ENCODE peak calls at places on chromosomes 13 and 19, in nine cellular contexts. O, A, D, Q, T, G, C, K and Y are unnamed samples.

GRCh38 chr19:56764296-56764695 is 76.2 kb downstream of the PEG3 start:
- DNase-seq in O (no peak), A (no peak), D (peak), Q (no peak), T (no peak), G (no peak), C (no peak), K (no peak), Y (no peak)

GRCh38 chr19:43395561-43395960 is 19.1 kb upstream of the TEX101 start:
- DNase-seq in O (no peak), A (no peak), D (peak), Q (no peak), T (no peak), G (no peak), C (peak), K (no peak), Y (no peak)

GRCh38 chr19:23222998-23223652 is 27.1 kb downstream of the ZNF724 start:
- DNase-seq in O (no peak), A (no peak), D (no peak), Q (no peak), T (no peak), G (no peak), C (no peak), K (no peak), Y (no peak)

GRCh38 chr19:45508931-45509691 is 1.8 kb downstream of the VASP start:
- DNase-seq in O (peak), A (peak), D (peak), Q (peak), T (no peak), G (peak), C (peak), K (peak), Y (peak)

GRCh38 chr19:17757125-17757524 is 5.8 kb downstream of the FCHO1 start:
- DNase-seq in O (peak), A (peak), D (peak), Q (no peak), T (peak), G (no peak), C (peak), K (peak), Y (no peak)

GRCh38 chr13:50451609-50452008 is 391.9 kb downstream of the DLEU7 start:
- DNase-seq in O (no peak), A (no peak), D (no peak), Q (no peak), T (no peak), G (no peak), C (no peak), K (peak), Y (no peak)

GRCh38 chr19:1768248-1768647 is 14.9 kb downstream of the ONECUT3 start:
- DNase-seq in O (no peak), A (no peak), D (no peak), Q (no peak), T (no peak), G (peak), C (no peak), K (no peak), Y (peak)

GRCh38 chr13:32176696-32177095 is 138.5 kb downstream of the ZAR1L start:
- DNase-seq in O (no peak), A (no peak), D (no peak), Q (no peak), T (no peak), G (no peak), C (no peak), K (no peak), Y (no peak)

GRCh38 chr13:101875717-101876393 is 423.4 kb downstream of the ITGBL1 start:
- DNase-seq in O (no peak), A (no peak), D (peak), Q (no peak), T (peak), G (no peak), C (no peak), K (peak), Y (no peak)

GRCh38 chr19:39083983-39084731 is at the start of gene ACP7:
- DNase-seq in O (no peak), A (no peak), D (no peak), Q (no peak), T (no peak), G (peak), C (no peak), K (no peak), Y (peak)

GRCh38 chr13:41622545-41623429 is 165.4 kb downstream of the RGCC start:
- DNase-seq in O (no peak), A (no peak), D (no peak), Q (no peak), T (no peak), G (no peak), C (no peak), K (peak), Y (no peak)

GRCh38 chr19:5545984-5546383 is 21.8 kb downstream of the TINCR start:
- DNase-seq in O (no peak), A (no peak), D (no peak), Q (no peak), T (no peak), G (no peak), C (no peak), K (no peak), Y (no peak)

GRCh38 chr19:53130506-53130905 is 2.2 kb downstream of the ZNF415 start:
- DNase-seq in O (no peak), A (no peak), D (peak), Q (peak), T (no peak), G (no peak), C (no peak), K (no peak), Y (no peak)

GRCh38 chr13:49063526-49063925 is 87.8 kb downstream of the FNDC3A start:
- DNase-seq in O (no peak), A (no peak), D (peak), Q (no peak), T (no peak), G (no peak), C (no peak), K (peak), Y (no peak)

GRCh38 chr13:112772539-112772909 is 82.7 kb downstream of the ATP11A start:
- DNase-seq in O (no peak), A (no peak), D (no peak), Q (no peak), T (no peak), G (no peak), C (no peak), K (no peak), Y (no peak)

GRCh38 chr19:1567116-1567847 is 843 bp downstream of the MEX3D start:
- DNase-seq in O (peak), A (peak), D (no peak), Q (no peak), T (no peak), G (no peak), C (peak), K (peak), Y (peak)

GRCh38 chr13:42041684-42042035 is 6.8 kb upstream of the DGKH start:
- DNase-seq in O (peak), A (peak), D (peak), Q (peak), T (peak), G (peak), C (peak), K (peak), Y (peak)

GRCh38 chr13:112664501-112665203 is 25.2 kb upstream of the ATP11A start:
- DNase-seq in O (no peak), A (no peak), D (peak), Q (no peak), T (no peak), G (no peak), C (no peak), K (no peak), Y (no peak)

GRCh38 chr19:46951236-46951986 is 68.2 kb upstream of the NPAS1 start:
- DNase-seq in O (no peak), A (no peak), D (peak), Q (no peak), T (no peak), G (no peak), C (peak), K (peak), Y (no peak)

GRCh38 chr13:41130356-41130755 is 2.2 kb downstream of the KBTBD6 start:
- DNase-seq in O (no peak), A (no peak), D (no peak), Q (no peak), T (no peak), G (no peak), C (no peak), K (no peak), Y (no peak)

GRCh38 chr19:7004313-7004931 is 16.8 kb downstream of the MBD3L2B start:
- DNase-seq in O (no peak), A (no peak), D (peak), Q (no peak), T (peak), G (no peak), C (no peak), K (peak), Y (peak)

DNA sequence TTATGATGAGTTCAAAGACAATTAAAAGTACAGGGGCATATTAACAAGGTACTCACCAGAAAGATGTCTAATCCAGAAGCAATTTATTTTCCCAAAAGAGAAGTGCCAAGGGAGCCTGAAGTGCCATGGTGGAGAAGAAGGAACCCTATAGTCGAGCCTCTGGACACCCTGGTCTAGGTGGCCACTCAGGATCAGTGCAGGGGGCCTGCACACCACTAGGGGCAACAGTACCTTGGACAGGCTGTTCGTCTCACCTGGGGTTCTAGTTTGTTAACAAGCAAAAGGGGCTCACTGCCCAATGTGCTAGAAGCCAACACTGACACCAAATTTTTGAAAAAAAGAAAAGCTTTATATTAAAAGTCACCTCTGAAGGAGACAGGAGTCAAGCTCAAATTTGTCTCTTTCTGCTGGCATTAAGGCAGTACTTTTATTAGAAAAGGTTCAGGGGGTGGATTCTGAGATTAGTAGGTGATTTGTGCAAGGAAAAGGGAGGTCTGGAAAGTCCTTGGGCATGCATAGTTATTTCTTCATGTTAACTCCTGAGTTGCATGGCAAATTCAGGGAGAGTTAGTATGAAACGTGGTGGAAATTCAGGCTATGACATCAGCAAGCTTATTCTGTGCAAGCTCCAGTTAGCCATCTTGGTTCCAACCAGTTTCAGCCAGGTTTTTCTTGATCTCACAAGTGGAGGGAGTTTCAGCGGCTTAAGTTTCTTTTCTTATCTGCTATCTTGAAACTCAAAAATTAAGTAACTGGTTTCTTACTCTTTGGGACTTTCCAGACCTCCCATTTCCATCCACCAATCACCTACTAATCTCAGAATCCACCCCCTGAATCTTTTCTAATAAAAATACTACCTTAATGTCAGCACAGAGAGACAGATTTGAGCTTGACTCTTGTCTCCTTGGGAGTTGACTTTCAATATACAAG is 884 bp upstream of the CBY2 start:
- DNase-seq in O (no peak), A (no peak), D (no peak), Q (no peak), T (no peak), G (peak), C (no peak), K (peak), Y (no peak)
- TF ChIP-seq CTCF in O (no peak), A (no peak), D (no peak), Q (no peak), T (no peak), G (peak), C (no peak), K (no peak), Y (no peak)

DNA sequence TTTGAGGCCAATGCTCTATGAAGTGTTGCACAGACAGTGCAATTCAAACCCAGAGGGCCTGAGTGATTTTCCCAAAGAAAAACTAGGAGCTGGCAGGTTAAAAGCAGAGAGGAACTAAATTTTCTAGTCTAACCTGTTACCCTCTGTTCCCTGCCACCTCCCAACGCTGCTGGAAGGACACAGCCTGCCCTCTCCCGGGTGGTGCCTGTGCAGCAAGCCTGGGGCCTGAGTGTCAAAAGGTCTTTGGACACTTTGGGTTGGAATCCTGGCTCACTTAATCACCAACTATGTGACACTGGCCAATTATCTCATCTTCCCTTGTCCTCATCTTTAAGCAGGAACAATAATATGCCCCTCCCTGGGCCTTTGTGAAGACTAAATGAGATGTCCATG is 58.3 kb upstream of the WASF3 start:
- DNase-seq in O (no peak), A (no peak), D (peak), Q (no peak), T (no peak), G (no peak), C (no peak), K (no peak), Y (no peak)
- TF ChIP-seq CTCF in O (no peak), A (no peak), D (peak), Q (no peak), T (no peak), G (no peak), C (no peak), K (no peak), Y (no peak)

DNA sequence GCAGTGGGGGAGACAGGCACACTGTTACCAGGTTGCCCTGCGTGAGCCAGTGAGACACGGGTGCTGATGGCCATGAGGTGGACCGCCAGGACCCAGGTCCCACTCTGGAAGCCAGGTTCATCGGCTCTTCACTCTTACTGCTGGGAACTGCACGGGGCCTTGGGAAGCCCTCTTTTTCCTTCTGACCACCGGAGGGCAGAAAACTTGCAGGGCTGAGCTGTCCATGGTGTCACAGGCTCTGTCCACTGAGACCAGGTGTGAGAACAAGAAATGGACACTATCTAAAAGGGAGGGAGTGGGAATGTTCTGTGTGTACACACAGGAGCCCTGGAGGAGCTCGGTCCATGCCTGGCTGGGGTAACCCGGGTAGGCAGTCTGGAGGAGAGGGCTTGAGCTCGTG is 93.4 kb downstream of the UQCRFS1 start:
- DNase-seq in O (no peak), A (no peak), D (no peak), Q (no peak), T (no peak), G (peak), C (no peak), K (no peak), Y (peak)
- TF ChIP-seq CTCF in O (peak), A (no peak), D (no peak), Q (peak), T (no peak), G (no peak), C (no peak), K (peak), Y (peak)

GRCh38 chr13:109790951-109791605 is 4.7 kb upstream of the IRS2 start:
- DNase-seq in O (no peak), A (no peak), D (peak), Q (no peak), T (no peak), G (no peak), C (peak), K (no peak), Y (no peak)
- TF ChIP-seq CTCF in O (peak), A (no peak), D (peak), Q (no peak), T (peak), G (no peak), C (no peak), K (no peak), Y (peak)

GRCh38 chr19:4043966-4044365 is 22.7 kb downstream of the ZBTB7A start:
- DNase-seq in O (no peak), A (no peak), D (no peak), Q (no peak), T (no peak), G (no peak), C (no peak), K (no peak), Y (no peak)
- TF ChIP-seq CTCF in O (no peak), A (no peak), D (no peak), Q (no peak), T (no peak), G (no peak), C (no peak), K (no peak), Y (no peak)

GRCh38 chr13:82480415-82480814 is 1401.9 kb downstream of the SLITRK1 start:
- DNase-seq in O (no peak), A (no peak), D (peak), Q (no peak), T (no peak), G (no peak), C (no peak), K (no peak), Y (no peak)
- TF ChIP-seq CTCF in O (no peak), A (no peak), D (no peak), Q (no peak), T (peak), G (no peak), C (no peak), K (no peak), Y (peak)

GRCh38 chr19:41927810-41928192 is 448 bp downstream of the ERFL start:
- DNase-seq in O (no peak), A (no peak), D (no peak), Q (no peak), T (no peak), G (no peak), C (no peak), K (no peak), Y (peak)

GRCh38 chr19:41929536-41930071 is 1.4 kb upstream of the ERFL start:
- DNase-seq in O (no peak), A (no peak), D (no peak), Q (no peak), T (no peak), G (no peak), C (no peak), K (no peak), Y (no peak)

GRCh38 chr19:41928754-41929535 is 696 bp upstream of the ERFL start:
- DNase-seq in O (no peak), A (no peak), D (no peak), Q (no peak), T (no peak), G (no peak), C (peak), K (no peak), Y (no peak)

GRCh38 chr19:41926861-41927809 is 1.1 kb downstream of the ERFL start:
- DNase-seq in O (no peak), A (no peak), D (no peak), Q (no peak), T (no peak), G (no peak), C (no peak), K (no peak), Y (no peak)

DNA sequence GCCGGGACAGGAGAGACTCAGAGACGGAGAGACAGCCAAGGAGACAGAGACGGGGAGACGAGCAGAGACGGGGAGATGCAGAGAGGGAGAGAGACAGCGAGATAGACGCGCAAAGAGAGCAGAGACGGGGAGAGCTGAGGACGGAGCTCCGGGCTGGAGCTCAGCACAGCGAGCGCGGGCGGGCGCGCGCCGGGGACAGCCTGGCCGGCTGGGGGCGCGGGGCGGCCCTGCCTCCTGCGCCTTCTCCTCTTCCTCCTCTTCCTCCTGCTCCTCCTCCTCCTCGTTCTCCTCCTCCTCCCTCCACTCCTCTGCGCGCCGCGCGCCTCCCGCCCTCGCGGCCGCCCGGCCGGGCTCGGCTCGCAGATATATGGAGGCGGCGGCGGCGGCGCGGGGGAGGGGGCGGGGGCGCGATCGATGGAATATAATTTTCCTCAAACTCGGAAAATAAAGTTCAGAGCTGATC is at the start of gene ERFL:
- DNase-seq in O (no peak), A (no peak), D (no peak), Q (no peak), T (no peak), G (no peak), C (peak), K (no peak), Y (peak)
- TF ChIP-seq CTCF in O (no peak), A (no peak), D (no peak), Q (no peak), T (no peak), G (no peak), C (no peak), K (no peak), Y (no peak)

GRCh38 chr13:30676672-30677071 is 58.7 kb upstream of the ALOX5AP start:
- DNase-seq in O (no peak), A (no peak), D (peak), Q (no peak), T (no peak), G (no peak), C (no peak), K (peak), Y (no peak)
- TF ChIP-seq CTCF in O (peak), A (peak), D (peak), Q (no peak), T (peak), G (no peak), C (no peak), K (peak), Y (peak)

DNA sequence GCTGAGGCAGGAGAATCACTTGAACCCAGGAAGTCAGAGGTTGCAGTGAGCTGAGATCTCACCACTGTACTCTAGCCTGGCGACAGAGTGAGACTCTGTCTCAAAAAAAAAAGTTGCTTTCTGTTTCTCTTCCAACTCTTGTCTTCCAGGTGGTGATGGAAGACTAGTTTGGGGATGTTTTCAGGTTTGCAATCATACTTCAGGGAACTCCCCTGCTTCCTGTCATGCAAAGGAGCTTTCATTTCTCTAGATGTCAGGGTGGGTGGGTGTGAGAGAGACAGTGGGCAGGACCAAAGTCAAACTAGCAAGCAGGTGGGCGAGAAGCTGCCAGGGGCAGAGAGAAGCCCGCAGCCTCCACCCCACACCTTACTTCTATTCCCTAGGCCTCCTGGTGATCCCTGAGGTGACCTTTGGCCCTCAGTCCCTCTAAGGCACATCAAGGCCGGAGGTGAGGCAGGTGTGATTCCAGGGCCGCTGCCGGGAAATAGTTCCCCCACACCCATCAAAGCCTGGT is 25.7 kb downstream of the CCNE1 start:
- DNase-seq in O (no peak), A (no peak), D (no peak), Q (no peak), T (no peak), G (no peak), C (no peak), K (no peak), Y (no peak)
- TF ChIP-seq CTCF in O (no peak), A (no peak), D (no peak), Q (no peak), T (no peak), G (no peak), C (no peak), K (no peak), Y (no peak)